ENCODE peak calls at places on chromosomes 16 and 17, in eight cellular contexts. One of them, this sample, is unnamed.

GRCh38 chr16:6946802-6947201 is 385.8 kb upstream of the RBFOX1 start:
- DNase-seq in cardiac muscle cell: no peak
- DNase-seq in fibroblast of lung: no peak
- DNase-seq in AG09309: no peak
- DNase-seq in small intestine: no peak
- DNase-seq in HFF-Myc: no peak
- DNase-seq in keratinocyte: no peak
- DNase-seq in GM23338: no peak
- DNase-seq in this sample: no peak

GRCh38 chr16:55672471-55672870 is 16.7 kb downstream of the SLC6A2 start:
- DNase-seq in cardiac muscle cell: peak
- DNase-seq in keratinocyte: no peak
- DNase-seq in AG09309: no peak
- DNase-seq in HFF-Myc: peak
- DNase-seq in GM23338: no peak
- DNase-seq in small intestine: no peak
- DNase-seq in fibroblast of lung: peak
- DNase-seq in this sample: peak

GRCh38 chr16:14350626-14351025 is 279.4 kb downstream of the PARN start:
- DNase-seq in HFF-Myc: no peak
- DNase-seq in GM23338: no peak
- DNase-seq in cardiac muscle cell: no peak
- DNase-seq in fibroblast of lung: no peak
- DNase-seq in AG09309: no peak
- DNase-seq in keratinocyte: no peak
- DNase-seq in small intestine: no peak
- DNase-seq in this sample: no peak

GRCh38 chr16:83994703-83995102 is 26.7 kb downstream of the NECAB2 start:
- DNase-seq in small intestine: no peak
- DNase-seq in AG09309: no peak
- DNase-seq in fibroblast of lung: peak
- DNase-seq in cardiac muscle cell: peak
- DNase-seq in GM23338: no peak
- DNase-seq in keratinocyte: no peak
- DNase-seq in HFF-Myc: no peak
- DNase-seq in this sample: no peak

GRCh38 chr17:77233635-77234334 is 93.0 kb downstream of the SEC14L1 start:
- DNase-seq in keratinocyte: peak
- DNase-seq in AG09309: no peak
- DNase-seq in cardiac muscle cell: peak
- DNase-seq in fibroblast of lung: peak
- DNase-seq in small intestine: peak
- DNase-seq in GM23338: no peak
- DNase-seq in HFF-Myc: peak
- DNase-seq in this sample: peak

GRCh38 chr17:36501351-36501750 is 14.9 kb downstream of the ZNHIT3 start:
- DNase-seq in HFF-Myc: no peak
- DNase-seq in GM23338: no peak
- DNase-seq in fibroblast of lung: no peak
- DNase-seq in keratinocyte: no peak
- DNase-seq in small intestine: no peak
- DNase-seq in cardiac muscle cell: no peak
- DNase-seq in AG09309: no peak
- DNase-seq in this sample: no peak

GRCh38 chr16:5383737-5384136 is 286.1 kb upstream of the EEF2KMT start:
- DNase-seq in small intestine: no peak
- DNase-seq in AG09309: no peak
- DNase-seq in HFF-Myc: no peak
- DNase-seq in fibroblast of lung: no peak
- DNase-seq in keratinocyte: no peak
- DNase-seq in cardiac muscle cell: no peak
- DNase-seq in GM23338: no peak
- DNase-seq in this sample: no peak

GRCh38 chr16:79599837-79600635 is 501 bp downstream of the MAF start:
- DNase-seq in AG09309: no peak
- DNase-seq in HFF-Myc: no peak
- DNase-seq in small intestine: peak
- DNase-seq in fibroblast of lung: peak
- DNase-seq in keratinocyte: no peak
- DNase-seq in cardiac muscle cell: peak
- DNase-seq in GM23338: peak
- DNase-seq in this sample: peak

GRCh38 chr16:3157229-3158013 is 22.6 kb downstream of the ZNF213 start:
- DNase-seq in keratinocyte: peak
- DNase-seq in cardiac muscle cell: peak
- DNase-seq in HFF-Myc: peak
- DNase-seq in fibroblast of lung: peak
- DNase-seq in GM23338: peak
- DNase-seq in small intestine: peak
- DNase-seq in AG09309: peak
- DNase-seq in this sample: peak

GRCh38 chr16:74199842-74200124 is 96.8 kb upstream of the PSMD7 start:
- DNase-seq in keratinocyte: no peak
- DNase-seq in small intestine: no peak
- DNase-seq in HFF-Myc: no peak
- DNase-seq in fibroblast of lung: no peak
- DNase-seq in cardiac muscle cell: no peak
- DNase-seq in GM23338: no peak
- DNase-seq in AG09309: no peak
- DNase-seq in this sample: no peak

GRCh38 chr16:85955566-85955965 is 56.6 kb downstream of the IRF8 start:
- DNase-seq in HFF-Myc: no peak
- DNase-seq in keratinocyte: no peak
- DNase-seq in AG09309: no peak
- DNase-seq in fibroblast of lung: no peak
- DNase-seq in small intestine: no peak
- DNase-seq in cardiac muscle cell: no peak
- DNase-seq in GM23338: no peak
- DNase-seq in this sample: no peak

GRCh38 chr17:30375661-30376060 is 3.1 kb upstream of the CPD start:
- DNase-seq in keratinocyte: no peak
- DNase-seq in cardiac muscle cell: peak
- DNase-seq in small intestine: peak
- DNase-seq in AG09309: no peak
- DNase-seq in fibroblast of lung: no peak
- DNase-seq in GM23338: no peak
- DNase-seq in HFF-Myc: no peak
- DNase-seq in this sample: no peak

GRCh38 chr16:17302620-17303019 is 168.1 kb downstream of the XYLT1 start:
- DNase-seq in small intestine: no peak
- DNase-seq in keratinocyte: no peak
- DNase-seq in HFF-Myc: no peak
- DNase-seq in fibroblast of lung: no peak
- DNase-seq in AG09309: no peak
- DNase-seq in GM23338: no peak
- DNase-seq in cardiac muscle cell: no peak
- DNase-seq in this sample: no peak

GRCh38 chr17:69407759-69408158 is 6.7 kb upstream of the MAP2K6 start:
- DNase-seq in small intestine: no peak
- DNase-seq in keratinocyte: no peak
- DNase-seq in cardiac muscle cell: no peak
- DNase-seq in AG09309: no peak
- DNase-seq in GM23338: no peak
- DNase-seq in fibroblast of lung: no peak
- DNase-seq in HFF-Myc: no peak
- DNase-seq in this sample: no peak

GRCh38 chr16:1351215-1351581 is 480 bp downstream of the TSR3 start:
- DNase-seq in small intestine: no peak
- DNase-seq in HFF-Myc: no peak
- DNase-seq in keratinocyte: no peak
- DNase-seq in cardiac muscle cell: no peak
- DNase-seq in fibroblast of lung: no peak
- DNase-seq in GM23338: no peak
- DNase-seq in AG09309: no peak
- DNase-seq in this sample: no peak

GRCh38 chr17:18318771-18319450 is 3.8 kb downstream of the SMCR8 start:
- DNase-seq in cardiac muscle cell: no peak
- DNase-seq in small intestine: no peak
- DNase-seq in HFF-Myc: no peak
- DNase-seq in AG09309: no peak
- DNase-seq in GM23338: no peak
- DNase-seq in keratinocyte: no peak
- DNase-seq in fibroblast of lung: no peak
- DNase-seq in this sample: no peak

GRCh38 chr17:36856169-36856568 is 81.1 kb upstream of the LHX1 start:
- DNase-seq in keratinocyte: peak
- DNase-seq in small intestine: no peak
- DNase-seq in cardiac muscle cell: no peak
- DNase-seq in AG09309: no peak
- DNase-seq in GM23338: no peak
- DNase-seq in HFF-Myc: no peak
- DNase-seq in fibroblast of lung: no peak
- DNase-seq in this sample: no peak

GRCh38 chr17:70654706-70655105 is 485.4 kb downstream of the KCNJ2 start:
- DNase-seq in AG09309: no peak
- DNase-seq in fibroblast of lung: no peak
- DNase-seq in keratinocyte: no peak
- DNase-seq in GM23338: no peak
- DNase-seq in HFF-Myc: no peak
- DNase-seq in small intestine: no peak
- DNase-seq in cardiac muscle cell: no peak
- DNase-seq in this sample: no peak

GRCh38 chr16:27491894-27492587 is 57.7 kb downstream of the GTF3C1 start:
- DNase-seq in HFF-Myc: no peak
- DNase-seq in keratinocyte: no peak
- DNase-seq in fibroblast of lung: no peak
- DNase-seq in small intestine: no peak
- DNase-seq in GM23338: no peak
- DNase-seq in AG09309: no peak
- DNase-seq in cardiac muscle cell: no peak
- DNase-seq in this sample: no peak

GRCh38 chr16:50336884-50337283 is 31.9 kb downstream of the BRD7 start:
- DNase-seq in HFF-Myc: no peak
- DNase-seq in GM23338: no peak
- DNase-seq in small intestine: no peak
- DNase-seq in AG09309: no peak
- DNase-seq in cardiac muscle cell: no peak
- DNase-seq in fibroblast of lung: no peak
- DNase-seq in keratinocyte: no peak
- DNase-seq in this sample: no peak

GRCh38 chr17:80455784-80456183 is 20.6 kb downstream of the NPTX1 start:
- DNase-seq in keratinocyte: no peak
- DNase-seq in cardiac muscle cell: no peak
- DNase-seq in fibroblast of lung: no peak
- DNase-seq in AG09309: no peak
- DNase-seq in GM23338: no peak
- DNase-seq in small intestine: no peak
- DNase-seq in HFF-Myc: no peak
- DNase-seq in this sample: no peak
- H3K4me3 ChIP-seq in keratinocyte: peak
- H3K4me3 ChIP-seq in cardiac muscle cell: no peak
- H3K4me3 ChIP-seq in fibroblast of lung: no peak
- H3K4me3 ChIP-seq in AG09309: no peak
- H3K4me3 ChIP-seq in GM23338: peak
- H3K4me3 ChIP-seq in small intestine: no peak
- H3K4me3 ChIP-seq in HFF-Myc: peak
- H3K4me3 ChIP-seq in this sample: no peak

DNA sequence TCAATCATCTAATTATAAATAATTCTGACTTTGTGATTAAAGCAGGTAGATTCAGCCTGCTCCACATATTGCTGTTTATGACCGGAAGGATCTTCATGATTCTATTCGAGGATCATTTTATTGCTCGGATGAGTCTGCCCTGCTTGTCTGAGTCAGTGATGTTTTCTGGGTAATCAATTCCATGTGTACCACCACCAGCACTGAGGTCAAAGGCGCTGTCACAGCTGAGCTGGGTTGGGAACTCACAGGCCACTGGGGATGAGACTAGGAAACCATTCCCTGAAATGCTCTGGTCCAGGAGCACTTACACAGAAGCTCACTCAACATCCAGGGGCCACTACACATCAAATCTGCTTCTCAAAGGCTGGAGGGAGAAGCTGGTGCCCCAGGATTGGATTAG is 30.4 kb upstream of the ERN1 start:
- DNase-seq in keratinocyte: no peak
- DNase-seq in HFF-Myc: peak
- DNase-seq in fibroblast of lung: no peak
- DNase-seq in GM23338: no peak
- DNase-seq in small intestine: no peak
- DNase-seq in AG09309: peak
- DNase-seq in cardiac muscle cell: no peak
- DNase-seq in this sample: no peak
- H3K4me3 ChIP-seq in keratinocyte: no peak
- H3K4me3 ChIP-seq in HFF-Myc: no peak
- H3K4me3 ChIP-seq in fibroblast of lung: no peak
- H3K4me3 ChIP-seq in GM23338: no peak
- H3K4me3 ChIP-seq in small intestine: no peak
- H3K4me3 ChIP-seq in AG09309: no peak
- H3K4me3 ChIP-seq in cardiac muscle cell: no peak
- H3K4me3 ChIP-seq in this sample: no peak

GRCh38 chr17:67770539-67770938 is 52.8 kb downstream of the NOL11 start:
- DNase-seq in cardiac muscle cell: no peak
- DNase-seq in fibroblast of lung: no peak
- DNase-seq in AG09309: no peak
- DNase-seq in GM23338: no peak
- DNase-seq in small intestine: no peak
- DNase-seq in HFF-Myc: no peak
- DNase-seq in keratinocyte: no peak
- DNase-seq in this sample: no peak

GRCh38 chr17:67765623-67766022 is 47.9 kb downstream of the NOL11 start:
- DNase-seq in AG09309: no peak
- DNase-seq in small intestine: no peak
- DNase-seq in cardiac muscle cell: no peak
- DNase-seq in GM23338: no peak
- DNase-seq in HFF-Myc: no peak
- DNase-seq in keratinocyte: no peak
- DNase-seq in fibroblast of lung: no peak
- DNase-seq in this sample: no peak
- H3K4me3 ChIP-seq in AG09309: no peak
- H3K4me3 ChIP-seq in small intestine: no peak
- H3K4me3 ChIP-seq in cardiac muscle cell: no peak
- H3K4me3 ChIP-seq in GM23338: no peak
- H3K4me3 ChIP-seq in HFF-Myc: no peak
- H3K4me3 ChIP-seq in keratinocyte: no peak
- H3K4me3 ChIP-seq in fibroblast of lung: no peak
- H3K4me3 ChIP-seq in this sample: no peak

DNA sequence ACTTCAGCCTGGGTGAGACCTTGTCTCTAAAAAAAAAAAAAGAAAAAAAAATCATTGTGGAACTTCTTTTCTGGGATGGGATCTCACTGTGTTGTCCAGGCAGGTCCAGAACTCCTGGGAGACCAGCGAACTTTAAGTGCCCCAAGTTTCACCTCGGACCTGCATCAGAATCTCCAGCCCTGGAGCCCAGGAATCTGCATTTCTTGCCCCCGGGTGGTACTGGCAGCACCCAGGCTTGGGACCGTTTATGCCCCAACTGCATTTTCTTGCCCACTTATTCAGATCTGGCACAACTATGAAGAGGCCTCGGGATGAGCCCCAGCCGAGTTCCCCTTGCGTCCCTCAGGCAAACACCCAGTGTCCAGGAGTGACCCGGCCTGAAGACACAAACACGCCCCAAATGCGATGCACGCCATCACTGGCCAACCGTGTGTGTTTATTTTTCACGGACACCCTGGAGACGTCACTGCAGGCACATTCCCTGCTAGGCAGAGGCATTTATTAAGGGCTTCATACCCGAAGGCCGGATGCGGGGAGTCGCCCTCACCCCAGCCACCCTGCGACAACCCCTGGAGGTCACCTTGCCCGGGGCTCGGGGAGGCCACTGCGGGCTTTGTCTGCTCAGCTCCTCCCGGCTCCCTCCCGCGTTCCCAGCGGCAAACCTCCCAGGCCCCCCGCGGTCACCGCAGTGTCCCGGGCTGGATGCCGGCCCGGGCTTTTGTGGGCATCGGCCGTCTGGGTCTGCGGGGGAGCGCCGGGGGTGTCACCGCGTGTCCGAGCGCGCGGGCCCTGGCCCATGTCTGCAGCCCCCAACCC is 684 bp upstream of the SPIRE2 start:
- DNase-seq in small intestine: peak
- DNase-seq in cardiac muscle cell: peak
- DNase-seq in keratinocyte: no peak
- DNase-seq in GM23338: peak
- DNase-seq in AG09309: peak
- DNase-seq in fibroblast of lung: peak
- DNase-seq in HFF-Myc: peak
- DNase-seq in this sample: no peak
- H3K4me3 ChIP-seq in small intestine: peak
- H3K4me3 ChIP-seq in cardiac muscle cell: peak
- H3K4me3 ChIP-seq in keratinocyte: peak
- H3K4me3 ChIP-seq in GM23338: peak
- H3K4me3 ChIP-seq in AG09309: peak
- H3K4me3 ChIP-seq in fibroblast of lung: peak
- H3K4me3 ChIP-seq in HFF-Myc: peak
- H3K4me3 ChIP-seq in this sample: peak

This sample was measured in uterus.